ENCODE peak calls at places on chromosomes 6 and 20, in four cellular contexts. J is SJSA1; O is effector memory CD4-positive, alpha-beta T cell; V is OCI-LY7. Q is an unnamed sample. For H3K4me1, the result is how much of the 10 kb centered on the place peaks cover.

GRCh38 chr6:149335924-149336323 is 18.4 kb downstream of the TAB2 start:
- DNase-seq in V (no peak), O (no peak), J (no peak), Q (no peak)

GRCh38 chr6:128882560-128882959 is 378 bp upstream of the LAMA2 start:
- DNase-seq in O (no peak), J (no peak), V (no peak), Q (no peak)

GRCh38 chr6:136751478-136751956 is 40.8 kb downstream of the MAP3K5 start:
- DNase-seq in V (peak), O (no peak), J (no peak), Q (peak)

GRCh38 chr20:59583428-59584277 is 20.7 kb upstream of the PHACTR3 start:
- DNase-seq in V (no peak), O (no peak), J (no peak), Q (no peak)

GRCh38 chr20:53032021-53033001 is 60.2 kb downstream of the TSHZ2 start:
- DNase-seq in O (no peak), V (no peak), J (no peak), Q (no peak)

GRCh38 chr6:40881501-40881900 is 157.5 kb downstream of the UNC5CL start:
- DNase-seq in J (no peak), O (no peak), V (no peak), Q (no peak)

GRCh38 chr20:7171911-7172310 is 404.4 kb downstream of the BMP2 start:
- DNase-seq in J (no peak), V (no peak), O (no peak), Q (no peak)

GRCh38 chr6:39143238-39143930 is 28.4 kb upstream of the SAYSD1 start:
- DNase-seq in O (no peak), V (no peak), J (no peak), Q (no peak)

DNA sequence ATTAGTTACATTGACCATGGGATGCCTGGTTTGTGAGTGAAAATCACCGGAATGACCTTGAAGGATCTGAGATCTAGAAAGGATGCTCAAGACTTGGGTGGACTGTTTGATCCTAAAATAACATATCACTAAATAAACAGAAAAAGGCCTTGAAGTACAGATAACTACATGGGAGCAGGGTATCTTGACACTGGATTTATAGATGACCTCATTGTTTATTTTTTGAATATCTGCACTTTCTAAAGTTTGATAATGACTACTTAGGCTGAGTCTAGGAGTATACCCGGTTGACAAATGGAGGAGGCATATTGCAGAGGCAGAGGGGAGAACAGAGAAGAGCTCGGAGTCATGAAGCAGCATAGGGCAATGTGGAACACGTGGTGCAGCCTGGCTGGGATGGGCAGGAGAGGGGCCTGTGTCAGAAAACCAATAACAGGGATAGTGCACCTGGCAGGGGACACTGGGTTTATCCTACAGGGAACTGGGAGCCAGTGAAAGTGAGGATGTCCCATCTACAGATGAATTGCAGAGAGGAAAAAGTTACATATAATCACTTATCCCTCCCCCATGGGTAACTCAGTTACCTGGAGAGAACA is 50.3 kb downstream of the PLAGL1 start:
- DNase-seq in J (no peak), O (no peak), V (no peak), Q (no peak)
- H3K4me1 ChIP-seq in J (half or more), O (under half), V (under half), Q (under half)

DNA sequence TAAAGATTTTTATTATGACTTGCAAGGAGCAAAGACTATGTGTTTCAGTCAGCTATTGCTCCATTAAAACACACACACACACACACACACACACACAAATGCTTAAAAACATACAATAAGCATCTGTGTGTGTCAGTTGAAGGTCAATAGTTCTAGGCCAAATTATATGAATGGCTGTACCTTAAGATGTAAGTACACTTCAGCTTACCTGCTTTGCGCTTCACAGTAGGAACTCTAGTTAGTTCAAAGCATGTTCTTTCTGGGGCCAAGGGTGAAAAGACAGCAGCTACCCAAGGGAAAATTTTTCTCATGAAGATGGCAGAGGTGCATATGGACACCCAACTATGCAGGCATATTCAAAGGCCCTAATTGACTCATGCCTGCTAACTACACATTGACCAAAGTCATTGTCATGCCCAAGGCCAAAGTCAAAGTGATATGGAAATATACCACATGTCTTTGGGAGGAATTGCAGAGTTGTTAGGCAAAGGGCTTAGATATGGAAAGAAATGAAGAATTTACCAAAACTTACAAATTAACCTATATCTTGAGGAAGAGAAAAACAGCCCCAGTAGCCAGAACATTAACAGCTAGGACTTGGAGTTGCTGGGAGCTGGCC is 61.9 kb upstream of the BTN3A2 start:
- DNase-seq in J (no peak), O (no peak), V (no peak), Q (no peak)
- H3K4me1 ChIP-seq in J (under half), O (under half), V (under half), Q (under half)

GRCh38 chr6:12484519-12484918 is 194.4 kb downstream of the EDN1 start:
- DNase-seq in O (no peak), J (no peak), V (no peak), Q (no peak)

GRCh38 chr6:12485837-12486236 is 195.7 kb downstream of the EDN1 start:
- DNase-seq in O (no peak), V (no peak), J (no peak), Q (no peak)

GRCh38 chr6:12483712-12484111 is 193.6 kb downstream of the EDN1 start:
- DNase-seq in J (peak), O (no peak), V (peak), Q (no peak)

GRCh38 chr6:12482386-12482785 is 192.2 kb downstream of the EDN1 start:
- DNase-seq in J (no peak), O (no peak), V (no peak), Q (no peak)

GRCh38 chr6:12485226-12485764 is 195.1 kb downstream of the EDN1 start:
- DNase-seq in J (no peak), V (no peak), O (no peak), Q (no peak)
- H3K4me1 ChIP-seq in J (under half), V (under half), O (under half), Q (under half)

DNA sequence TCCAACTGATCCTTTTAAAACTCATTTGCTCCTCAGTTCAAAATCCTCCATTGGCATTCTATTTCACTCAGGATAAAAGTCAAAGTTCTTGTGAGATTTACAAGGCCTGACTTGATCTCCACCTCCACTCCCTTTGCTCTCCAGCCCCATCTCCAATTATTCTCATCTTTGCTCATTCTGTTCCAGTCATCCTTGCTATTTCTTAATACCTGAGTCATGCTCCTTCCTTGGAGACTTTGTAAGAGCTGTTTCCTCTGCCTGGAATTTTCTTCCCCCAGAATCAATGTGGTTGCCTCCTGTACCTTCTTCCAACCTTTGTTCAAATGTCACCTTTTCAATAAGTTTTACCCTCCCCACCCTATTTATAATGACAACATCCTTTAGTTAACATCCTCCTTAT is 373.5 kb downstream of the HTR1B start:
- DNase-seq in O (no peak), J (no peak), V (no peak), Q (no peak)
- H3K4me1 ChIP-seq in O (under half), J (under half), V (under half), Q (under half)

GRCh38 chr6:35727206-35727934 is 9.5 kb upstream of the ARMC12 start:
- DNase-seq in O (no peak), V (peak), J (peak), Q (no peak)
- H3K4me1 ChIP-seq in O (half or more), V (half or more), J (under half), Q (half or more)

DNA sequence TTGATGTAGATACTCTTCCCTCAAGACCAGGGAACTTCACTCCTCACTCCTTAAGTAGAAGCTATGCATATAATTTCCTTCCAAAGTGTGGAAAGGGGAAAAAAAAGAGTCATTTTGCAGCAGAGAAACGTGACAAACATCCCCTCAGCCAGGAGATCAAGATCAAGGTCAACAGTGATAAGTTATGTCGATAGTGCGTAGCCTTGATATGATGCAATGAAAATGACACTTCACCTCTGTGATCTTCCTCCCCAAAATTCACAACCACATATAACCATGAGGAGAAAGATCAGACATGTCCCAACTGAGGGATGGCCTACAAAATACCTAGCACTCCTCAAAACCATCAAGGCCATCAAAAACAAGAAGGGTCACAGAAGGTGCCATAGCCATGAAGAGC is 160.4 kb upstream of the MYLIP start:
- DNase-seq in V (no peak), O (no peak), J (no peak), Q (no peak)
- H3K4me1 ChIP-seq in V (under half), O (under half), J (under half), Q (under half)

GRCh38 chr20:64038579-64039292 is 2.8 kb downstream of the C20orf204 start:
- DNase-seq in J (peak), V (peak), O (peak), Q (peak)

GRCh38 chr20:64040231-64041039 is 4.5 kb downstream of the C20orf204 start:
- DNase-seq in V (no peak), J (no peak), O (no peak), Q (no peak)

GRCh38 chr20:64041040-64041780 is 5.2 kb downstream of the C20orf204 start:
- DNase-seq in O (no peak), J (no peak), V (no peak), Q (no peak)

GRCh38 chr20:64038252-64038578 is 2.2 kb downstream of the C20orf204 start:
- DNase-seq in V (peak), J (no peak), O (no peak), Q (no peak)

DNA sequence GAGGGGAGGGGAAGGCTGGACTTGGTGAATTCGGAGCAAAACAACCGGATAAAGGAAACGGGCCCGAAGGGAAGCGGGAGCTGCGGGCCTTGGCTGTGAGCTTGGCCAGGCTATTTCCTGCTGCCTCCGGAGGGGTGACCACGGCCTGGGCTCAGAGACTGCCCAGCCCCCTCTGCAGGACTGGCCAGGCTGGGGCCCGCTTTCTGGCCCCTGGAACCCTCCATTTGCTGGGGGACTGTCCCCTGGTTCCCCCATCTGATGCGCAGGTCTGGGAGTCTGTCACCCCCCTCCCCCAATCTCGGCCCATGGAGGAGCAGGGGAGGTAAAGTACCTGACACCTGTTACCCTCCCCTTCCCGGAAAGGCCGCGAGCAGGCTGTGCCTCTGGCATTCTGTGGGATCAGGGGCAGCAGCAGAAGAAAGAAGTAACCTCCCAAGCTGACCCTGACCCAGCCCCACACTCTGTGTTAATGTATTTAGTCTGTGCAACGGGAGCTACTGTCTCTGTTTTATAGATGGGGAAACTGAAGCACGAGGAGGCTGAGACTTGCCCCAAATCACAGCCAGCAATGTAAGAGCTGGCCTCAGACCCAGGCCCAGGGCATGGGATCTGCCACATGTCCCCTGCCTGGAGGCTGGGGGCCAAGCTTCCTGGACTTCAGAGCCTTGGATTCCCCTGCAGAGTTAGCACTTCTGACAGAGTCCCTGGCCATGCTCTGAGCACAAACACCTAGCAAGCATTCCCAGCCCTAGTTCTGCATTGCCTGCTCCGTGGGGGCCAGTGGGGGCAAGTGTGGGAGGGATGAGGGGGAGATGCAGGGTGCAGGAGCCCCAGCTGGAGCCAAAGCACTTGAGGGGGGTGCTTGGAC is 3.5 kb downstream of the C20orf204 start:
- DNase-seq in V (no peak), J (no peak), O (no peak), Q (no peak)
- H3K4me1 ChIP-seq in V (under half), J (under half), O (half or more), Q (half or more)

DNA sequence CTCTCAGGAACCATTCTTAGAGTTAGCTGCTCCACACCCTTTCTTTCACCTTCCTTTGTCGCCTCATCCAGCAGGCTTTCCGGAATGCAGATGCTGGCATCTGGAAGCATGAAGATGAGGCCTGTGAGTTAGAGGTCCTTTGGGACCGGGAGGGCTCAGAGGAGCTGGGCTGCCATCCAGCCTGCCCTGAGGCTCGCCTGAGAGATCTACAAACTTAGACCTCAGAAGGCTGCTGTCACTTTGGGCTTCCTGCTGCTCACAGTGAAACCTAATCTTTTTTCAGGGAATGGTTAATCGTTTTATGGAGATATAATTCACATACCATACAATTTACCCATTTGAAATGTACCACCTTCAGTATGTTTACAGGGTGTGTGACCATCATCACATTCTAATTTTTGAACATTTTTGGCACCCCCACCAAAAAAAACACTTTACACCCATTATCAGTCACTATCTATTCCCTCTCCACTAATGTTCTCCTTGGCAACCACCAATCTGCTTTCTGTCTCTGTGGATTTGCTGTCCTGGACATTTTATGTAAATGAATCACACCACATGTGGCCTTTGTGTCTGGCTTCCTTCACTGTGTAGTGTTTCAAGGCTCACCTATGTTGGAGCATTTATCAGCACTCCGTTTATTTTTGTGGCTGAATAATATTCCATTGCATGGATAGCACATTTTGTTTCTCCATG is 20.0 kb upstream of the MPC1 start:
- DNase-seq in J (no peak), O (no peak), V (no peak), Q (no peak)
- H3K4me1 ChIP-seq in J (under half), O (under half), V (under half), Q (under half)

GRCh38 chr6:14176429-14176828 is 58.9 kb downstream of the CD83 start:
- DNase-seq in J (no peak), O (no peak), V (no peak), Q (no peak)
- H3K4me1 ChIP-seq in J (under half), O (under half), V (under half), Q (under half)

DNA sequence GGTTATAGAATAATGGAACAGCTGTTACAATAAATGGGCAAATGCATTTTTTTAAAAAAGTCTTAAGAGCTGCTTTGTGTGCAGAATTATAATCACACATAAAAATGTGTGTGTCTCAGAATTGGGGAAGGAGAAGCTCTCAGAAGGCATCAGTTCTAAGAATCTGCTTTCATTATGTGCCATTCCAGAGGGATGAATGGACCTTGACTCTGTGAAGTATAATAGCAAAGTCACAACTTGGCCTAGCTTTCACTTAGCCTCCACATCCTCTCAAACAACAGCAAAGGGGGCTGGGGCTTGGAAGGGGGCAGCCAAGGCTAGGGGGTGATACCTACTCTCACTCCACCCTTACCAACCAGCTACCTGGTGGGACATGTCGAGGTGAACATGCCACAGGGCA is 265.0 kb downstream of the CDC5L start:
- DNase-seq in O (no peak), J (no peak), V (no peak), Q (no peak)
- H3K4me1 ChIP-seq in O (under half), J (half or more), V (under half), Q (under half)